ENCODE peak calls at places on chromosomes 11 and 22, in ten cellular contexts. One of them, this sample, is unnamed.

GRCh38 chr11:111935331-111936044 is 1.7 kb upstream of the DIXDC1 start:
- DNase-seq in coronary artery: no peak
- DNase-seq in lung: no peak
- DNase-seq in esophagus squamous epithelium: no peak
- DNase-seq in keratinocyte: no peak
- DNase-seq in BJ: no peak
- DNase-seq in fibroblast of lung: peak
- DNase-seq in sigmoid colon: no peak
- DNase-seq in left ventricle myocardium inferior: no peak
- DNase-seq in brain microvascular endothelial cell: no peak
- DNase-seq in this sample: peak

GRCh38 chr11:73570415-73571114 is 27.3 kb downstream of the FAM168A start:
- DNase-seq in left ventricle myocardium inferior: no peak
- DNase-seq in fibroblast of lung: no peak
- DNase-seq in BJ: no peak
- DNase-seq in keratinocyte: peak
- DNase-seq in esophagus squamous epithelium: no peak
- DNase-seq in brain microvascular endothelial cell: peak
- DNase-seq in sigmoid colon: no peak
- DNase-seq in lung: peak
- DNase-seq in coronary artery: no peak
- DNase-seq in this sample: peak

GRCh38 chr22:36773935-36774334 is 2.0 kb downstream of the IFT27 start:
- DNase-seq in fibroblast of lung: peak
- DNase-seq in brain microvascular endothelial cell: peak
- DNase-seq in keratinocyte: no peak
- DNase-seq in left ventricle myocardium inferior: no peak
- DNase-seq in coronary artery: no peak
- DNase-seq in lung: no peak
- DNase-seq in esophagus squamous epithelium: no peak
- DNase-seq in sigmoid colon: no peak
- DNase-seq in BJ: no peak
- DNase-seq in this sample: peak

GRCh38 chr11:104946907-104947306 is 21.5 kb downstream of the CASP4 start:
- DNase-seq in left ventricle myocardium inferior: no peak
- DNase-seq in lung: no peak
- DNase-seq in BJ: no peak
- DNase-seq in keratinocyte: peak
- DNase-seq in sigmoid colon: no peak
- DNase-seq in brain microvascular endothelial cell: peak
- DNase-seq in esophagus squamous epithelium: no peak
- DNase-seq in coronary artery: no peak
- DNase-seq in fibroblast of lung: peak
- DNase-seq in this sample: peak

GRCh38 chr11:123235117-123235686 is 40.2 kb upstream of the CLMP start:
- DNase-seq in fibroblast of lung: no peak
- DNase-seq in esophagus squamous epithelium: no peak
- DNase-seq in lung: peak
- DNase-seq in left ventricle myocardium inferior: peak
- DNase-seq in sigmoid colon: peak
- DNase-seq in BJ: no peak
- DNase-seq in coronary artery: no peak
- DNase-seq in brain microvascular endothelial cell: no peak
- DNase-seq in keratinocyte: no peak
- DNase-seq in this sample: peak

GRCh38 chr11:71485466-71485865 is 32.5 kb downstream of the NADSYN1 start:
- DNase-seq in fibroblast of lung: no peak
- DNase-seq in sigmoid colon: peak
- DNase-seq in keratinocyte: no peak
- DNase-seq in coronary artery: no peak
- DNase-seq in left ventricle myocardium inferior: no peak
- DNase-seq in lung: no peak
- DNase-seq in esophagus squamous epithelium: no peak
- DNase-seq in BJ: no peak
- DNase-seq in brain microvascular endothelial cell: no peak
- DNase-seq in this sample: no peak

GRCh38 chr22:29625090-29625825 is 21.8 kb downstream of the NF2 start:
- DNase-seq in keratinocyte: no peak
- DNase-seq in coronary artery: no peak
- DNase-seq in left ventricle myocardium inferior: no peak
- DNase-seq in BJ: peak
- DNase-seq in brain microvascular endothelial cell: peak
- DNase-seq in lung: peak
- DNase-seq in esophagus squamous epithelium: no peak
- DNase-seq in fibroblast of lung: peak
- DNase-seq in sigmoid colon: peak
- DNase-seq in this sample: peak

GRCh38 chr11:64131657-64132387 is 34.1 kb downstream of the MACROD1 start:
- DNase-seq in fibroblast of lung: no peak
- DNase-seq in keratinocyte: no peak
- DNase-seq in sigmoid colon: no peak
- DNase-seq in left ventricle myocardium inferior: no peak
- DNase-seq in esophagus squamous epithelium: no peak
- DNase-seq in coronary artery: no peak
- DNase-seq in lung: peak
- DNase-seq in BJ: no peak
- DNase-seq in brain microvascular endothelial cell: no peak
- DNase-seq in this sample: no peak

GRCh38 chr11:93963072-93963471 is 58.1 kb upstream of the HEPHL1 start:
- DNase-seq in BJ: no peak
- DNase-seq in fibroblast of lung: no peak
- DNase-seq in sigmoid colon: no peak
- DNase-seq in esophagus squamous epithelium: no peak
- DNase-seq in left ventricle myocardium inferior: no peak
- DNase-seq in brain microvascular endothelial cell: no peak
- DNase-seq in lung: no peak
- DNase-seq in coronary artery: no peak
- DNase-seq in keratinocyte: no peak
- DNase-seq in this sample: no peak

GRCh38 chr11:102306817-102307814 is 10.2 kb upstream of the BIRC3 start:
- DNase-seq in keratinocyte: no peak
- DNase-seq in sigmoid colon: no peak
- DNase-seq in coronary artery: no peak
- DNase-seq in brain microvascular endothelial cell: no peak
- DNase-seq in left ventricle myocardium inferior: no peak
- DNase-seq in lung: no peak
- DNase-seq in esophagus squamous epithelium: no peak
- DNase-seq in fibroblast of lung: no peak
- DNase-seq in BJ: no peak
- DNase-seq in this sample: no peak

GRCh38 chr11:131977231-131977630 is 606.8 kb downstream of the NTM start:
- DNase-seq in lung: no peak
- DNase-seq in brain microvascular endothelial cell: no peak
- DNase-seq in coronary artery: no peak
- DNase-seq in sigmoid colon: no peak
- DNase-seq in left ventricle myocardium inferior: no peak
- DNase-seq in BJ: peak
- DNase-seq in fibroblast of lung: no peak
- DNase-seq in keratinocyte: peak
- DNase-seq in esophagus squamous epithelium: no peak
- DNase-seq in this sample: peak

GRCh38 chr11:64007629-64008282 is 21.5 kb downstream of the OTUB1 start:
- DNase-seq in coronary artery: no peak
- DNase-seq in sigmoid colon: peak
- DNase-seq in fibroblast of lung: peak
- DNase-seq in lung: peak
- DNase-seq in brain microvascular endothelial cell: no peak
- DNase-seq in BJ: no peak
- DNase-seq in left ventricle myocardium inferior: peak
- DNase-seq in keratinocyte: no peak
- DNase-seq in esophagus squamous epithelium: no peak
- DNase-seq in this sample: peak

GRCh38 chr11:133982901-133983300 is 26.1 kb upstream of the IGSF9B start:
- DNase-seq in lung: no peak
- DNase-seq in coronary artery: no peak
- DNase-seq in keratinocyte: no peak
- DNase-seq in fibroblast of lung: no peak
- DNase-seq in BJ: no peak
- DNase-seq in brain microvascular endothelial cell: no peak
- DNase-seq in sigmoid colon: no peak
- DNase-seq in left ventricle myocardium inferior: no peak
- DNase-seq in esophagus squamous epithelium: no peak
- DNase-seq in this sample: no peak

GRCh38 chr11:8531312-8531711 is 62.7 kb downstream of the STK33 start:
- DNase-seq in keratinocyte: no peak
- DNase-seq in BJ: no peak
- DNase-seq in left ventricle myocardium inferior: peak
- DNase-seq in coronary artery: no peak
- DNase-seq in fibroblast of lung: peak
- DNase-seq in brain microvascular endothelial cell: no peak
- DNase-seq in sigmoid colon: no peak
- DNase-seq in lung: no peak
- DNase-seq in esophagus squamous epithelium: no peak
- DNase-seq in this sample: no peak

GRCh38 chr22:45413013-45413367 is 409 bp downstream of the SMC1B start:
- DNase-seq in lung: no peak
- DNase-seq in esophagus squamous epithelium: no peak
- DNase-seq in BJ: no peak
- DNase-seq in fibroblast of lung: no peak
- DNase-seq in brain microvascular endothelial cell: no peak
- DNase-seq in left ventricle myocardium inferior: no peak
- DNase-seq in coronary artery: no peak
- DNase-seq in sigmoid colon: no peak
- DNase-seq in keratinocyte: no peak
- DNase-seq in this sample: no peak
- H3K4me3 ChIP-seq in lung: no peak
- H3K4me3 ChIP-seq in esophagus squamous epithelium: peak
- H3K4me3 ChIP-seq in BJ: peak
- H3K4me3 ChIP-seq in fibroblast of lung: peak
- H3K4me3 ChIP-seq in brain microvascular endothelial cell: no peak
- H3K4me3 ChIP-seq in left ventricle myocardium inferior: peak
- H3K4me3 ChIP-seq in coronary artery: peak
- H3K4me3 ChIP-seq in sigmoid colon: peak
- H3K4me3 ChIP-seq in keratinocyte: no peak
- H3K4me3 ChIP-seq in this sample: peak

DNA sequence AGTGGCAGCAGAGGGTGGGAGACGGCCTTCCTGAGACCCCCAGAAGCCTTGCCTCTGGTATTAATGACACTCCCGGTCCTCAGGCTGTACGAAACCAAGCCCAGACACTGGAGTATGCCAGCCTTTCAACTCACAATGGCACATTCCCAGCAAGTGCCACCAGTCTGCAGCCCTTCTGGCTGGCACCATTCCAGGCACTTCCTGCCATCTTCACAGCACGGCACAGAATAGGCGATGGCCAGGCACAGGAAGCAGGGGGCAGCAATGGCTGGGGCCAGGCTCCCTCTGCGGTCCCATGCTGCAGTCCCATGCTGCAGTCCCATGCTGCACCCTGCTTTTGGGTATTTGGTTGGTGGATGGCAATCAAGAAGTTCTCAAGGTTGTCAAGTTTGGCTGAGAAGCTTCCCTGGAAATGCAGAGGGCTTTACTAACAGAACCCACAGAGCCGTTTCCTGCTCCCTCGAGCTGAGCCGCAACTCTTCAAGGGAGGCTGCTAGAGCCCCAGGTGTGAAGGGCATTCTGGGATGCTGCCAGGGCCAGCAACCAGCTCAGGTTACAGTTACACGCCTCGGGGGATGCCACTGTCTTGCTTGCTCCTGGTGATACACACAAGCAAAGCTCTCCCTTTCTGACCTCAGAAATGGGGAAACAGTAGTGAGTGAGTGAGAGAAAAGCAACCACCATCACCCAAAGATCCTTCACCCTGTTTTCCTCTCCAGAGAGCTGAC is 23.8 kb downstream of the LRFN4 start:
- DNase-seq in esophagus squamous epithelium: no peak
- DNase-seq in fibroblast of lung: no peak
- DNase-seq in lung: no peak
- DNase-seq in brain microvascular endothelial cell: no peak
- DNase-seq in coronary artery: no peak
- DNase-seq in sigmoid colon: no peak
- DNase-seq in keratinocyte: peak
- DNase-seq in left ventricle myocardium inferior: no peak
- DNase-seq in BJ: no peak
- DNase-seq in this sample: no peak
- TF ChIP-seq CTCF in esophagus squamous epithelium: no peak
- TF ChIP-seq CTCF in fibroblast of lung: no peak
- TF ChIP-seq CTCF in lung: no peak
- TF ChIP-seq CTCF in brain microvascular endothelial cell: no peak
- TF ChIP-seq CTCF in coronary artery: no peak
- TF ChIP-seq CTCF in sigmoid colon: no peak
- TF ChIP-seq CTCF in keratinocyte: no peak
- TF ChIP-seq CTCF in left ventricle myocardium inferior: no peak
- TF ChIP-seq CTCF in BJ: no peak
- TF ChIP-seq CTCF in this sample: no peak

GRCh38 chr22:46081036-46081830 is 69.1 kb upstream of the PPARA start:
- DNase-seq in sigmoid colon: peak
- DNase-seq in left ventricle myocardium inferior: peak
- DNase-seq in keratinocyte: no peak
- DNase-seq in brain microvascular endothelial cell: no peak
- DNase-seq in lung: no peak
- DNase-seq in coronary artery: peak
- DNase-seq in BJ: no peak
- DNase-seq in esophagus squamous epithelium: no peak
- DNase-seq in fibroblast of lung: no peak
- DNase-seq in this sample: no peak
- H3K4me3 ChIP-seq in sigmoid colon: peak
- H3K4me3 ChIP-seq in left ventricle myocardium inferior: peak
- H3K4me3 ChIP-seq in keratinocyte: peak
- H3K4me3 ChIP-seq in brain microvascular endothelial cell: peak
- H3K4me3 ChIP-seq in lung: peak
- H3K4me3 ChIP-seq in coronary artery: peak
- H3K4me3 ChIP-seq in BJ: peak
- H3K4me3 ChIP-seq in esophagus squamous epithelium: peak
- H3K4me3 ChIP-seq in fibroblast of lung: peak
- H3K4me3 ChIP-seq in this sample: peak

GRCh38 chr22:27490080-27490479 is 311.5 kb downstream of the MN1 start:
- DNase-seq in brain microvascular endothelial cell: no peak
- DNase-seq in coronary artery: no peak
- DNase-seq in keratinocyte: no peak
- DNase-seq in sigmoid colon: no peak
- DNase-seq in esophagus squamous epithelium: no peak
- DNase-seq in left ventricle myocardium inferior: no peak
- DNase-seq in fibroblast of lung: no peak
- DNase-seq in BJ: no peak
- DNase-seq in lung: no peak
- DNase-seq in this sample: no peak

GRCh38 chr22:27489265-27489675 is 312.3 kb downstream of the MN1 start:
- DNase-seq in lung: no peak
- DNase-seq in left ventricle myocardium inferior: no peak
- DNase-seq in fibroblast of lung: peak
- DNase-seq in esophagus squamous epithelium: no peak
- DNase-seq in brain microvascular endothelial cell: peak
- DNase-seq in sigmoid colon: no peak
- DNase-seq in coronary artery: no peak
- DNase-seq in BJ: no peak
- DNase-seq in keratinocyte: no peak
- DNase-seq in this sample: peak

GRCh38 chr22:27485842-27486241 is 315.7 kb downstream of the MN1 start:
- DNase-seq in brain microvascular endothelial cell: no peak
- DNase-seq in keratinocyte: no peak
- DNase-seq in coronary artery: no peak
- DNase-seq in esophagus squamous epithelium: no peak
- DNase-seq in lung: no peak
- DNase-seq in fibroblast of lung: no peak
- DNase-seq in left ventricle myocardium inferior: no peak
- DNase-seq in BJ: no peak
- DNase-seq in sigmoid colon: no peak
- DNase-seq in this sample: no peak

GRCh38 chr22:27487600-27488450 is 313.7 kb downstream of the MN1 start:
- DNase-seq in brain microvascular endothelial cell: peak
- DNase-seq in coronary artery: no peak
- DNase-seq in sigmoid colon: no peak
- DNase-seq in left ventricle myocardium inferior: no peak
- DNase-seq in fibroblast of lung: peak
- DNase-seq in esophagus squamous epithelium: no peak
- DNase-seq in lung: no peak
- DNase-seq in BJ: no peak
- DNase-seq in keratinocyte: no peak
- DNase-seq in this sample: no peak

GRCh38 chr22:27488456-27489224 is 312.9 kb downstream of the MN1 start:
- DNase-seq in sigmoid colon: no peak
- DNase-seq in esophagus squamous epithelium: no peak
- DNase-seq in coronary artery: no peak
- DNase-seq in left ventricle myocardium inferior: no peak
- DNase-seq in lung: no peak
- DNase-seq in fibroblast of lung: peak
- DNase-seq in BJ: no peak
- DNase-seq in brain microvascular endothelial cell: peak
- DNase-seq in keratinocyte: no peak
- DNase-seq in this sample: no peak
- TF ChIP-seq CTCF in sigmoid colon: no peak
- TF ChIP-seq CTCF in esophagus squamous epithelium: no peak
- TF ChIP-seq CTCF in coronary artery: no peak
- TF ChIP-seq CTCF in left ventricle myocardium inferior: peak
- TF ChIP-seq CTCF in lung: no peak
- TF ChIP-seq CTCF in fibroblast of lung: no peak
- TF ChIP-seq CTCF in BJ: no peak
- TF ChIP-seq CTCF in brain microvascular endothelial cell: peak
- TF ChIP-seq CTCF in keratinocyte: no peak
- TF ChIP-seq CTCF in this sample: no peak